ENCODE peak calls at places on chromosomes 11 and 22, in eight cellular contexts. One of them, this sample, is unnamed.

GRCh38 chr11:111684259-111684658 is 81.9 kb downstream of the PPP2R1B start:
- DNase-seq in fibroblast of lung: peak; percentile 50
- DNase-seq in omental fat pad: no peak
- DNase-seq in neural crest cell: no peak
- DNase-seq in astrocyte of the spinal cord: no peak
- DNase-seq in cardiac muscle cell: no peak
- DNase-seq in activated B cell treated with CpG ODN at 0.5 μM for 24 hours: no peak
- DNase-seq in glutamatergic neuron: no peak
- DNase-seq in this sample: no peak

GRCh38 chr11:12123177-12123576 is 12.8 kb downstream of the MICAL2 start:
- DNase-seq in fibroblast of lung: peak; percentile 85
- DNase-seq in omental fat pad: no peak
- DNase-seq in neural crest cell: no peak
- DNase-seq in astrocyte of the spinal cord: no peak
- DNase-seq in cardiac muscle cell: peak; percentile 54
- DNase-seq in activated B cell treated with CpG ODN at 0.5 μM for 24 hours: no peak
- DNase-seq in glutamatergic neuron: no peak
- DNase-seq in this sample: no peak

GRCh38 chr11:71062199-71062598 is 190.2 kb downstream of the SHANK2 start:
- DNase-seq in fibroblast of lung: no peak
- DNase-seq in omental fat pad: no peak
- DNase-seq in neural crest cell: no peak
- DNase-seq in astrocyte of the spinal cord: no peak
- DNase-seq in cardiac muscle cell: no peak
- DNase-seq in activated B cell treated with CpG ODN at 0.5 μM for 24 hours: no peak
- DNase-seq in glutamatergic neuron: no peak
- DNase-seq in this sample: no peak

GRCh38 chr11:62169935-62170334 is 20.1 kb upstream of the SCGB1D1 start:
- DNase-seq in fibroblast of lung: no peak
- DNase-seq in omental fat pad: no peak
- DNase-seq in neural crest cell: no peak
- DNase-seq in astrocyte of the spinal cord: no peak
- DNase-seq in cardiac muscle cell: no peak
- DNase-seq in activated B cell treated with CpG ODN at 0.5 μM for 24 hours: no peak
- DNase-seq in glutamatergic neuron: no peak
- DNase-seq in this sample: no peak

GRCh38 chr11:44680982-44681597 is 45.7 kb upstream of the TSPAN18 start:
- DNase-seq in fibroblast of lung: peak; percentile 46
- DNase-seq in omental fat pad: no peak
- DNase-seq in neural crest cell: no peak
- DNase-seq in astrocyte of the spinal cord: no peak
- DNase-seq in cardiac muscle cell: peak; percentile 47
- DNase-seq in activated B cell treated with CpG ODN at 0.5 μM for 24 hours: no peak
- DNase-seq in glutamatergic neuron: no peak
- DNase-seq in this sample: no peak

GRCh38 chr11:117944554-117944953 is 15.4 kb upstream of the TMPRSS13 start:
- DNase-seq in fibroblast of lung: no peak
- DNase-seq in omental fat pad: no peak
- DNase-seq in neural crest cell: no peak
- DNase-seq in astrocyte of the spinal cord: no peak
- DNase-seq in cardiac muscle cell: no peak
- DNase-seq in activated B cell treated with CpG ODN at 0.5 μM for 24 hours: no peak
- DNase-seq in glutamatergic neuron: no peak
- DNase-seq in this sample: no peak

GRCh38 chr22:40116496-40117200 is 61.1 kb upstream of the TNRC6B start:
- DNase-seq in fibroblast of lung: no peak
- DNase-seq in omental fat pad: no peak
- DNase-seq in neural crest cell: no peak
- DNase-seq in astrocyte of the spinal cord: no peak
- DNase-seq in cardiac muscle cell: no peak
- DNase-seq in activated B cell treated with CpG ODN at 0.5 μM for 24 hours: no peak
- DNase-seq in glutamatergic neuron: no peak
- DNase-seq in this sample: no peak

GRCh38 chr11:117768506-117768905 is 28.5 kb downstream of the DSCAML1 start:
- DNase-seq in fibroblast of lung: no peak
- DNase-seq in omental fat pad: no peak
- DNase-seq in neural crest cell: no peak
- DNase-seq in astrocyte of the spinal cord: no peak
- DNase-seq in cardiac muscle cell: no peak
- DNase-seq in activated B cell treated with CpG ODN at 0.5 μM for 24 hours: no peak
- DNase-seq in glutamatergic neuron: no peak
- DNase-seq in this sample: no peak

GRCh38 chr11:12675951-12676711 is 1.9 kb downstream of the TEAD1 start:
- DNase-seq in fibroblast of lung: peak; percentile 66
- DNase-seq in omental fat pad: no peak
- DNase-seq in neural crest cell: no peak
- DNase-seq in astrocyte of the spinal cord: peak; percentile 67
- DNase-seq in cardiac muscle cell: peak; percentile 64
- DNase-seq in activated B cell treated with CpG ODN at 0.5 μM for 24 hours: no peak
- DNase-seq in glutamatergic neuron: no peak
- DNase-seq in this sample: no peak

GRCh38 chr22:28014141-28015055 is 95.3 kb upstream of the PITPNB start:
- DNase-seq in fibroblast of lung: no peak
- DNase-seq in omental fat pad: no peak
- DNase-seq in neural crest cell: no peak
- DNase-seq in astrocyte of the spinal cord: no peak
- DNase-seq in cardiac muscle cell: no peak
- DNase-seq in activated B cell treated with CpG ODN at 0.5 μM for 24 hours: no peak
- DNase-seq in glutamatergic neuron: peak; percentile 18
- DNase-seq in this sample: no peak

GRCh38 chr11:47213985-47214564 is 699 bp upstream of the DDB2 start:
- DNase-seq in fibroblast of lung: peak; percentile 88
- DNase-seq in omental fat pad: peak; percentile 80
- DNase-seq in neural crest cell: peak; percentile 10
- DNase-seq in astrocyte of the spinal cord: peak; percentile 85
- DNase-seq in cardiac muscle cell: peak; percentile 93
- DNase-seq in activated B cell treated with CpG ODN at 0.5 μM for 24 hours: peak; percentile 72
- DNase-seq in glutamatergic neuron: peak; percentile 60
- DNase-seq in this sample: peak; percentile 28

GRCh38 chr11:34165786-34166557 is 60.5 kb downstream of the NAT10 start:
- DNase-seq in fibroblast of lung: no peak
- DNase-seq in omental fat pad: no peak
- DNase-seq in neural crest cell: no peak
- DNase-seq in astrocyte of the spinal cord: no peak
- DNase-seq in cardiac muscle cell: no peak
- DNase-seq in activated B cell treated with CpG ODN at 0.5 μM for 24 hours: no peak
- DNase-seq in glutamatergic neuron: no peak
- DNase-seq in this sample: no peak
- TF ChIP-seq CTCF in fibroblast of lung: peak; percentile 9
- TF ChIP-seq CTCF in omental fat pad: no peak
- TF ChIP-seq CTCF in neural crest cell: no peak
- TF ChIP-seq CTCF in astrocyte of the spinal cord: no peak
- TF ChIP-seq CTCF in cardiac muscle cell: no peak
- TF ChIP-seq CTCF in activated B cell treated with CpG ODN at 0.5 μM for 24 hours: no peak
- TF ChIP-seq CTCF in glutamatergic neuron: no peak
- TF ChIP-seq CTCF in this sample: no peak

GRCh38 chr22:30245181-30245984 is 1.2 kb downstream of the LIF start:
- DNase-seq in fibroblast of lung: no peak
- DNase-seq in omental fat pad: no peak
- DNase-seq in neural crest cell: no peak
- DNase-seq in astrocyte of the spinal cord: no peak
- DNase-seq in cardiac muscle cell: no peak
- DNase-seq in activated B cell treated with CpG ODN at 0.5 μM for 24 hours: no peak
- DNase-seq in glutamatergic neuron: no peak
- DNase-seq in this sample: no peak

GRCh38 chr22:30247561-30247960 is 1.0 kb upstream of the LIF start:
- DNase-seq in fibroblast of lung: no peak
- DNase-seq in omental fat pad: no peak
- DNase-seq in neural crest cell: no peak
- DNase-seq in astrocyte of the spinal cord: no peak
- DNase-seq in cardiac muscle cell: no peak
- DNase-seq in activated B cell treated with CpG ODN at 0.5 μM for 24 hours: no peak
- DNase-seq in glutamatergic neuron: no peak
- DNase-seq in this sample: no peak

GRCh38 chr22:30246962-30247376 is 410 bp upstream of the LIF start:
- DNase-seq in fibroblast of lung: no peak
- DNase-seq in omental fat pad: no peak
- DNase-seq in neural crest cell: no peak
- DNase-seq in astrocyte of the spinal cord: no peak
- DNase-seq in cardiac muscle cell: no peak
- DNase-seq in activated B cell treated with CpG ODN at 0.5 μM for 24 hours: no peak
- DNase-seq in glutamatergic neuron: no peak
- DNase-seq in this sample: no peak

GRCh38 chr22:30247974-30248373 is 1.4 kb upstream of the LIF start:
- DNase-seq in fibroblast of lung: no peak
- DNase-seq in omental fat pad: no peak
- DNase-seq in neural crest cell: no peak
- DNase-seq in astrocyte of the spinal cord: no peak
- DNase-seq in cardiac muscle cell: no peak
- DNase-seq in activated B cell treated with CpG ODN at 0.5 μM for 24 hours: no peak
- DNase-seq in glutamatergic neuron: no peak
- DNase-seq in this sample: no peak

DNA sequence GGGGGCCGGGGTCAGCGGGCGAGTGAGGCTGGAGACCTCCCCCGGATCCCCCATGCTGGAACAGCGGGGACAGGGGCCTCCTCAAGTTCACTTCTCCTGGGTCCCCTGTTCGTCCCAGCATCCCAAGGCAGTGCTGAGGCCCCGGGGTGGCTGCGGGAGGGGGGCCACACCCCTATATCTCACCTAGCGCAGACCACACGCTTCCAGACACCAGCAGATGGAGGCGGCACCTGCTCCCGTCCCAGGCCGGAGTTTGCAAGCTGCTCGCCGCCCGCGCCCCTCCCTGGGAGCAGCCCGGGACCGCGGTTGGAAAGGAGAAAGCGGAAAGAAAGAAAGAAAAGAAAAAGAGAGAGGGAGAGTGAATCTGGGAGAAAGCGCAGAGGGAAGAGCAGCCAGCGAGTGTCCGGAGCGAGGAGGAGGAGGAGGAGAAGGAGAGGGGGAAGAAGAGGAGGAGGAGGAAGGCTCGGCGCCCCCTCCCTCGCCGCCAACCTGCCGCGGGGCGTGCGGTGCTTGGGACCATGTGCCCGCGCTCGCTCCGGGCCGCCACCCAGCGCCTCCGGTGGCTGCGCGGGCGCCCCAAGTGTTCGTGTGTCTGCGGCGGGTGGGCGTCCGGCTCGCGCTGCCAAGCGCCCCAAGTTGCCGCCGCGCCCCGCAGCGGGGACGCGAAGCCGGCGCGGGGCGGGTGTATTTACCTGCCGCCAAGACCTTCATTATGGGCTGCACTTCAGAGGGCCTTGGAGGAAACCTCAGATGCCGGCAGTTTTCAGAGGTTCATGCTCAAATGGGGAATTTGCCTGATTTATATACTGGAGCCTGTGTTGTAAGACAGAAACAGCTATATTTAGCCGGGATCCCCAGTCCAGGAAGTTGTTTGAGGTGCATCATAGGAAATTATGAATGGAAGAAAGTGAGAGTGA is at the start of gene LIF:
- DNase-seq in fibroblast of lung: peak; percentile 82
- DNase-seq in omental fat pad: no peak
- DNase-seq in neural crest cell: no peak
- DNase-seq in astrocyte of the spinal cord: peak; percentile 82
- DNase-seq in cardiac muscle cell: peak; percentile 69
- DNase-seq in activated B cell treated with CpG ODN at 0.5 μM for 24 hours: no peak
- DNase-seq in glutamatergic neuron: peak; percentile 53
- DNase-seq in this sample: peak; percentile 30
- TF ChIP-seq CTCF in fibroblast of lung: no peak
- TF ChIP-seq CTCF in omental fat pad: no peak
- TF ChIP-seq CTCF in neural crest cell: no peak
- TF ChIP-seq CTCF in astrocyte of the spinal cord: no peak
- TF ChIP-seq CTCF in cardiac muscle cell: peak; percentile 28
- TF ChIP-seq CTCF in activated B cell treated with CpG ODN at 0.5 μM for 24 hours: no peak
- TF ChIP-seq CTCF in glutamatergic neuron: no peak
- TF ChIP-seq CTCF in this sample: peak; percentile 29

GRCh38 chr11:134727636-134728035 is 315.6 kb upstream of the B3GAT1 start:
- DNase-seq in fibroblast of lung: no peak
- DNase-seq in omental fat pad: no peak
- DNase-seq in neural crest cell: no peak
- DNase-seq in astrocyte of the spinal cord: no peak
- DNase-seq in cardiac muscle cell: no peak
- DNase-seq in activated B cell treated with CpG ODN at 0.5 μM for 24 hours: no peak
- DNase-seq in glutamatergic neuron: peak; percentile 64
- DNase-seq in this sample: no peak

GRCh38 chr11:134725211-134725610 is 313.2 kb upstream of the B3GAT1 start:
- DNase-seq in fibroblast of lung: no peak
- DNase-seq in omental fat pad: no peak
- DNase-seq in neural crest cell: no peak
- DNase-seq in astrocyte of the spinal cord: no peak
- DNase-seq in cardiac muscle cell: no peak
- DNase-seq in activated B cell treated with CpG ODN at 0.5 μM for 24 hours: no peak
- DNase-seq in glutamatergic neuron: no peak
- DNase-seq in this sample: no peak

GRCh38 chr11:134724779-134725140 is 312.7 kb upstream of the B3GAT1 start:
- DNase-seq in fibroblast of lung: no peak
- DNase-seq in omental fat pad: no peak
- DNase-seq in neural crest cell: no peak
- DNase-seq in astrocyte of the spinal cord: no peak
- DNase-seq in cardiac muscle cell: no peak
- DNase-seq in activated B cell treated with CpG ODN at 0.5 μM for 24 hours: no peak
- DNase-seq in glutamatergic neuron: no peak
- DNase-seq in this sample: no peak

GRCh38 chr11:134727204-134727603 is 315.2 kb upstream of the B3GAT1 start:
- DNase-seq in fibroblast of lung: no peak
- DNase-seq in omental fat pad: no peak
- DNase-seq in neural crest cell: no peak
- DNase-seq in astrocyte of the spinal cord: no peak
- DNase-seq in cardiac muscle cell: no peak
- DNase-seq in activated B cell treated with CpG ODN at 0.5 μM for 24 hours: no peak
- DNase-seq in glutamatergic neuron: no peak
- DNase-seq in this sample: no peak

DNA sequence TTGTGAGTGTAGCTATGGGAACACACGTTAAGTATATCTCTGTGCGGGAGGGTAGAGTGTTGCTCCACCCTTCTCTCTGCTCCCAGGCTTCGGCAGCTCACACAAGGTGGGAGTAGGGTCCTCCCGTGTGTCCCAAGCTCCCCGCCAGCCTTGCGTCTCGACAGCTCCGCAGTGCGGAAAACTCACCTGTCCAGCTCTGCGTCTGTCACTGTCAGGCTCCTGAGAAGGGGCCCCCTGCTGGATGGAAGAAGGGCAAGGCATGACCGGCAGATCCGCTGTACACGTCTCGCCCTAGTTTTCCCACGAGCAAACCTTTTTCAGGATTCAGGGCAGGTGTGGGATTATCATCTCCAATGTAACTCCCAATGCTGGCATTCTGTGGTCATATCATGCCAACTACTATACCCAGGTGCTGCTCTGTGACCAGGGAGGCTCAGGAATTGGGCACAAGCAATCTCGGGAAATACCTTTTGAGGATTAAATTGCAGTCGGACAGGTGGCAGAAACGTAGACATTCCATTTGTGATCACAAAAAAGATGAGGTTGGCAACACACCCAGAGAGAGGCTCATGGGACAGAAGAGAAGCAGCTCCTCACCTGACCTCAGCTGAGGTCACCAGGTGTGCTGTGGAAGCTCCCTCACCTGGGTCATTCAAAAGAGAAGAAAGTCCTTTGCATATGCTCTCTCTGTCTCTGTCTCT is 314.0 kb upstream of the B3GAT1 start:
- DNase-seq in fibroblast of lung: no peak
- DNase-seq in omental fat pad: no peak
- DNase-seq in neural crest cell: no peak
- DNase-seq in astrocyte of the spinal cord: no peak
- DNase-seq in cardiac muscle cell: no peak
- DNase-seq in activated B cell treated with CpG ODN at 0.5 μM for 24 hours: no peak
- DNase-seq in glutamatergic neuron: no peak
- DNase-seq in this sample: peak; percentile 41
- TF ChIP-seq CTCF in fibroblast of lung: no peak
- TF ChIP-seq CTCF in omental fat pad: no peak
- TF ChIP-seq CTCF in neural crest cell: peak; percentile 65
- TF ChIP-seq CTCF in astrocyte of the spinal cord: no peak
- TF ChIP-seq CTCF in cardiac muscle cell: no peak
- TF ChIP-seq CTCF in activated B cell treated with CpG ODN at 0.5 μM for 24 hours: no peak
- TF ChIP-seq CTCF in glutamatergic neuron: peak; percentile 30
- TF ChIP-seq CTCF in this sample: peak; percentile 70

GRCh38 chr11:78459738-78460137 is 42.1 kb upstream of the GAB2 start:
- DNase-seq in fibroblast of lung: no peak
- DNase-seq in omental fat pad: no peak
- DNase-seq in neural crest cell: no peak
- DNase-seq in astrocyte of the spinal cord: no peak
- DNase-seq in cardiac muscle cell: no peak
- DNase-seq in activated B cell treated with CpG ODN at 0.5 μM for 24 hours: no peak
- DNase-seq in glutamatergic neuron: no peak
- DNase-seq in this sample: no peak
- TF ChIP-seq CTCF in fibroblast of lung: no peak
- TF ChIP-seq CTCF in omental fat pad: no peak
- TF ChIP-seq CTCF in neural crest cell: no peak
- TF ChIP-seq CTCF in astrocyte of the spinal cord: no peak
- TF ChIP-seq CTCF in cardiac muscle cell: no peak
- TF ChIP-seq CTCF in activated B cell treated with CpG ODN at 0.5 μM for 24 hours: no peak
- TF ChIP-seq CTCF in glutamatergic neuron: no peak
- TF ChIP-seq CTCF in this sample: no peak

This sample was measured in progenitor cell of endocrine pancreas.